ENCODE peak calls at places on chromosomes 13 and 19, in six cellular contexts. H, P, K, V, Y and A are unnamed samples.

GRCh38 chr19:1265611-1266115 is 3.5 kb upstream of the CIRBP start:
- DNase-seq in H (no peak), P (peak), K (peak), V (peak), Y (no peak), A (peak)

GRCh38 chr13:79407349-79407979 is 1.4 kb upstream of the RBM26 start:
- DNase-seq in H (no peak), P (no peak), K (no peak), V (no peak), Y (no peak), A (no peak)

GRCh38 chr13:113548778-113549621 is 35.6 kb upstream of the TFDP1 start:
- DNase-seq in H (no peak), P (peak), K (no peak), V (no peak), Y (no peak), A (no peak)

GRCh38 chr13:111460548-111461444 is 140.4 kb downstream of the TEX29 start:
- DNase-seq in H (peak), P (no peak), K (peak), V (peak), Y (peak), A (peak)

GRCh38 chr19:54114340-54114826 is 1.1 kb downstream of the TFPT start:
- DNase-seq in H (no peak), P (peak), K (peak), V (no peak), Y (peak), A (peak)

GRCh38 chr19:6161271-6161850 is 25.9 kb downstream of the ACSBG2 start:
- DNase-seq in H (no peak), P (peak), K (peak), V (no peak), Y (peak), A (no peak)

GRCh38 chr13:103772576-103772975 is 706.4 kb upstream of the SLC10A2 start:
- DNase-seq in H (no peak), P (no peak), K (no peak), V (peak), Y (no peak), A (no peak)

GRCh38 chr13:29125145-29125933 is 305.2 kb downstream of the MTUS2 start:
- DNase-seq in H (no peak), P (no peak), K (no peak), V (no peak), Y (no peak), A (no peak)

GRCh38 chr19:15812059-15812722 is 3.3 kb downstream of the OR10H1 start:
- DNase-seq in H (no peak), P (no peak), K (no peak), V (no peak), Y (peak), A (no peak)

GRCh38 chr13:77619655-77620054 is 77.8 kb upstream of the SLAIN1 start:
- DNase-seq in H (no peak), P (no peak), K (no peak), V (no peak), Y (no peak), A (no peak)

GRCh38 chr13:43071824-43072223 is 48.4 kb downstream of the DNAJC15 start:
- DNase-seq in H (no peak), P (no peak), K (no peak), V (no peak), Y (no peak), A (no peak)

GRCh38 chr13:107203146-107203847 is 635.4 kb upstream of the ARGLU1 start:
- DNase-seq in H (no peak), P (peak), K (peak), V (peak), Y (no peak), A (no peak)

GRCh38 chr13:75120071-75120470 is 361.9 kb downstream of the TBC1D4 start:
- DNase-seq in H (no peak), P (no peak), K (no peak), V (no peak), Y (no peak), A (no peak)

GRCh38 chr13:43087960-43088580 is 64.7 kb downstream of the DNAJC15 start:
- DNase-seq in H (no peak), P (no peak), K (peak), V (no peak), Y (peak), A (peak)

GRCh38 chr19:15248648-15249559 is 16.7 kb upstream of the EPHX3 start:
- DNase-seq in H (peak), P (no peak), K (peak), V (peak), Y (peak), A (peak)

GRCh38 chr13:25753976-25754375 is 297.8 kb downstream of the SHISA2 start:
- DNase-seq in H (no peak), P (no peak), K (no peak), V (no peak), Y (no peak), A (peak)

GRCh38 chr13:112762690-112763080 is 72.8 kb downstream of the ATP11A start:
- DNase-seq in H (no peak), P (no peak), K (no peak), V (no peak), Y (no peak), A (no peak)

GRCh38 chr19:58518261-58519086 is 1.1 kb downstream of the ZBTB45 start:
- DNase-seq in H (no peak), P (no peak), K (no peak), V (no peak), Y (peak), A (no peak)
- TF ChIP-seq CTCF in H (peak), P (no peak), K (no peak), V (no peak), Y (no peak), A (no peak)

GRCh38 chr19:18603958-18604819 is 2.4 kb downstream of the CRLF1 start:
- DNase-seq in H (no peak), P (no peak), K (no peak), V (no peak), Y (no peak), A (no peak)
- H3K4me3 ChIP-seq in H (peak), P (no peak), K (no peak), V (no peak), Y (no peak), A (no peak)

GRCh38 chr19:51256053-51256682 is 5.3 kb downstream of the SIGLECL1 start:
- DNase-seq in H (no peak), P (no peak), K (no peak), V (no peak), Y (no peak), A (no peak)

GRCh38 chr19:51257471-51257870 is 6.6 kb downstream of the SIGLECL1 start:
- DNase-seq in H (no peak), P (no peak), K (no peak), V (no peak), Y (no peak), A (no peak)

GRCh38 chr19:51258761-51259160 is 7.9 kb downstream of the SIGLECL1 start:
- DNase-seq in H (no peak), P (no peak), K (no peak), V (no peak), Y (no peak), A (no peak)

GRCh38 chr19:51258165-51258564 is 7.3 kb downstream of the SIGLECL1 start:
- DNase-seq in H (no peak), P (no peak), K (no peak), V (no peak), Y (no peak), A (no peak)

DNA sequence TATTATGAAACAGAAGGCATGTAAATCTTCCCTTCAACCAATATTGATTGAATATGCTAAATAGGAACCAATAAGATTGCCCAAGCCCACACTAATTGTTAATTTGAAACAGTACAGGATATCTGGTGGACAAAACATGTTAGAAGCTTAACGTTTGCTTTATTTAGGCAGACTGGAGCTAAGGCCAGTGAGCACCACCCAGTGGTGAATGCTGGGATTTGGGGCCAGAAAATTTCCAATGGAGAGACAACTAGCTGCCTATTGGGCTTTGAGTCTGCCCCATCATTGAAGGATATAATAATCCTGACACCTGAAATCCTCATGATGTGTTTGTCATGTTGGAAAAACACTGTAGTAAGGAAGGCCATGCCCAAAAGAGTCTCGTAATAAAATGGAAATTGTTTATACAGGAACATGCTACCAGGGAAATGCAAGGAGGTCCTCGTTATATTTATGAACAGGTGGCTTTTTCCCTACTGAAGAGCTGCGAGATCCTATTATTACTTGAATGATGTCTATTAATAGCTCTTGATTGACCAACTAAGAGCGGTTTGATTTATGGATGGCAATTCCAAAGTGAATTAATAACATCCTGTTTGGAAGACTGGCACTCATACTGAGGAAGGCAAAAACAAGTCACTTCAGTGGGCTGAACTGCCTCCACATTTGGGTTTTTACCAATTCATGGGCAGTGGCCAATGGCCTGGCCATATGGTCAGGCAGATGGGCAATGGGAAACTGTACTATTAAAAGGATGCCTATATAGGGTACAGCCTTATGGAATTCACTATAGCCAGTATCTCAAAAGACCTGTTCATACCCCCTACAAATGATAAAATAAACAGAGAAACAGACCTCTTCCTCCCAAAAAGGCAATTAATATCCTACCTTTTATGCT is 8.7 kb downstream of the SIGLECL1 start:
- DNase-seq in H (no peak), P (peak), K (peak), V (peak), Y (peak), A (no peak)
- TF ChIP-seq CTCF in H (peak), P (peak), K (peak), V (peak), Y (peak), A (peak)

GRCh38 chr19:37914908-37915307 is 7.9 kb downstream of the SIPA1L3 start:
- DNase-seq in H (no peak), P (no peak), K (no peak), V (no peak), Y (no peak), A (no peak)

GRCh38 chr19:37926255-37926654 is 19.2 kb downstream of the SIPA1L3 start:
- DNase-seq in H (no peak), P (no peak), K (no peak), V (no peak), Y (no peak), A (no peak)

GRCh38 chr19:37925212-37925611 is 18.2 kb downstream of the SIPA1L3 start:
- DNase-seq in H (no peak), P (no peak), K (no peak), V (no peak), Y (no peak), A (no peak)

GRCh38 chr19:37926711-37927110 is 19.7 kb downstream of the SIPA1L3 start:
- DNase-seq in H (no peak), P (no peak), K (no peak), V (no peak), Y (no peak), A (no peak)

DNA sequence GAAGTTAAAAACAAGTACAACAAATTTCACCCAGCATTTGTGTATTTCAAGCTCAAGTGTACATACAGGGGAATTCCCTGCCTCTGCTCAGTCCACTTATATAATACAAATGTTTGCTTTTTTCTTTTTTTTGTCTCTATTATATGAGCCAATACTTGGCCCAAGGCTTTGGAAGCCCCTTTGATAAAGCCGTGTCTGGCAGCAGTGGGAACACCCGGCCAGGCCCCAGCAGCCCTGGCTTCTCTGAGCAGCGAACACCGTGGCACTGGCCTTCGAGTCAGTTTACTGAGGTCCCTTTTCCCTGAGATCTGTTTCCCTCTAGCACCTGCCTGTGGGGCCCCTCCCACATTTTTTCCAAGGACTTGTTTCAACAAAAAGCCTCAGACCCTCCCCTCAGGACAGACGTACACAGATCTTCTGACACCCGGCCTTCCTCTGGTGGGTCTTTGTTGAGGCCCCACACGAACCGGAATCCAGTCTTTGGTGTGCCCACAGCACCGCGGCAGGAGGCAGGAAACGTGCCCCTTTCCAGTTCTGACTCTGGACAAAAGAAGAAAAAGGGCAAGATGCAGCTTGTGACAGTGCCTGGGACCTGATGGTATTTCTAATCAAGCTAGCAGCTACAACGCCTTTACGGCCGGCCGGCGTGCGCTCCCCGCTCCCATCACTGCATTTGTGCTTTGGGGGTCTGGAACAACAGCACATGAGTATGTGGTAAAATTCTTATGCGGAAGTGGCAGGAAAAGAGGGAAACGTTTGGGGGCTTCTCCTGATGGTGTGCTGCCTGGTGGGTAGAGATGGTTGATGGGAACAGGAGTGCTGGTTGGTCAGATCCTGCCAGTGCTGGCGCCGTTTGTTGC is 13.8 kb downstream of the SIPA1L3 start:
- DNase-seq in H (no peak), P (no peak), K (no peak), V (no peak), Y (no peak), A (no peak)
- H3K4me3 ChIP-seq in H (no peak), P (no peak), K (no peak), V (no peak), Y (no peak), A (no peak)